ENCODE peak calls at places on chromosomes 16 and 17, in nine cellular contexts. One of them, this sample, is unnamed.

GRCh38 chr16:69323428-69323827 is 7.0 kb downstream of the PDF start:
- DNase-seq in uterus: no peak
- DNase-seq in heart left ventricle: no peak
- DNase-seq in A549: no peak
- DNase-seq in HCT116: no peak
- DNase-seq in tibial nerve: no peak
- DNase-seq in breast epithelium: no peak
- DNase-seq in K562: no peak
- DNase-seq in IMR-90: no peak
- DNase-seq in this sample: peak; percentile 58

GRCh38 chr17:49616086-49616485 is 40.4 kb downstream of the NXPH3 start:
- DNase-seq in K562: peak; percentile 7
- DNase-seq in HCT116: no peak
- DNase-seq in A549: peak; percentile 31
- DNase-seq in tibial nerve: no peak
- DNase-seq in breast epithelium: no peak
- DNase-seq in heart left ventricle: no peak
- DNase-seq in IMR-90: no peak
- DNase-seq in uterus: no peak
- DNase-seq in this sample: no peak

GRCh38 chr16:12228607-12229499 is 252.3 kb downstream of the SNX29 start:
- DNase-seq in A549: peak; percentile 70
- DNase-seq in K562: peak; percentile 71
- DNase-seq in IMR-90: peak; percentile 71
- DNase-seq in heart left ventricle: peak; percentile 49
- DNase-seq in uterus: peak; percentile 28
- DNase-seq in HCT116: peak; percentile 28
- DNase-seq in tibial nerve: no peak
- DNase-seq in breast epithelium: peak; percentile 55
- DNase-seq in this sample: no peak

GRCh38 chr16:20878682-20879147 is 21.4 kb downstream of the DCUN1D3 start:
- DNase-seq in tibial nerve: no peak
- DNase-seq in A549: no peak
- DNase-seq in breast epithelium: no peak
- DNase-seq in uterus: no peak
- DNase-seq in HCT116: no peak
- DNase-seq in heart left ventricle: peak; percentile 49
- DNase-seq in K562: no peak
- DNase-seq in IMR-90: no peak
- DNase-seq in this sample: no peak

GRCh38 chr16:87060026-87060986 is 256.9 kb downstream of the C16orf95 start:
- DNase-seq in heart left ventricle: peak; percentile 56
- DNase-seq in tibial nerve: no peak
- DNase-seq in IMR-90: peak; percentile 73
- DNase-seq in HCT116: no peak
- DNase-seq in K562: peak; percentile 25
- DNase-seq in breast epithelium: no peak
- DNase-seq in uterus: no peak
- DNase-seq in A549: peak; percentile 16
- DNase-seq in this sample: no peak

GRCh38 chr17:68732301-68732749 is 131.2 kb upstream of the FAM20A start:
- DNase-seq in heart left ventricle: no peak
- DNase-seq in IMR-90: no peak
- DNase-seq in A549: no peak
- DNase-seq in breast epithelium: no peak
- DNase-seq in HCT116: no peak
- DNase-seq in tibial nerve: no peak
- DNase-seq in K562: no peak
- DNase-seq in uterus: no peak
- DNase-seq in this sample: no peak

GRCh38 chr16:77689971-77690370 is 32.3 kb upstream of the NUDT7 start:
- DNase-seq in K562: no peak
- DNase-seq in IMR-90: no peak
- DNase-seq in HCT116: no peak
- DNase-seq in tibial nerve: no peak
- DNase-seq in breast epithelium: no peak
- DNase-seq in uterus: no peak
- DNase-seq in heart left ventricle: no peak
- DNase-seq in A549: no peak
- DNase-seq in this sample: no peak

GRCh38 chr17:7969434-7969833 is 33.0 kb upstream of the GUCY2D start:
- DNase-seq in IMR-90: no peak
- DNase-seq in HCT116: no peak
- DNase-seq in breast epithelium: no peak
- DNase-seq in A549: no peak
- DNase-seq in K562: no peak
- DNase-seq in heart left ventricle: no peak
- DNase-seq in uterus: no peak
- DNase-seq in tibial nerve: no peak
- DNase-seq in this sample: no peak

GRCh38 chr16:19169081-19169639 is 1.1 kb downstream of the SYT17 start:
- DNase-seq in IMR-90: no peak
- DNase-seq in uterus: no peak
- DNase-seq in heart left ventricle: no peak
- DNase-seq in K562: no peak
- DNase-seq in tibial nerve: no peak
- DNase-seq in A549: no peak
- DNase-seq in breast epithelium: no peak
- DNase-seq in HCT116: no peak
- DNase-seq in this sample: no peak

GRCh38 chr16:15843635-15844279 is 13.1 kb downstream of the MYH11 start:
- DNase-seq in HCT116: no peak
- DNase-seq in IMR-90: peak; percentile 69
- DNase-seq in tibial nerve: no peak
- DNase-seq in breast epithelium: no peak
- DNase-seq in uterus: no peak
- DNase-seq in K562: no peak
- DNase-seq in heart left ventricle: no peak
- DNase-seq in A549: no peak
- DNase-seq in this sample: peak; percentile 2

GRCh38 chr16:66483689-66484452 is 56.8 kb downstream of the BEAN1 start:
- DNase-seq in breast epithelium: peak; percentile 80
- DNase-seq in uterus: peak; percentile 70
- DNase-seq in heart left ventricle: peak; percentile 80
- DNase-seq in A549: peak; percentile 80
- DNase-seq in tibial nerve: peak; percentile 58
- DNase-seq in IMR-90: peak; percentile 63
- DNase-seq in K562: peak; percentile 81
- DNase-seq in HCT116: peak; percentile 59
- DNase-seq in this sample: peak; percentile 96

GRCh38 chr16:86193528-86194193 is 294.7 kb downstream of the IRF8 start:
- DNase-seq in IMR-90: no peak
- DNase-seq in tibial nerve: no peak
- DNase-seq in A549: no peak
- DNase-seq in K562: no peak
- DNase-seq in heart left ventricle: no peak
- DNase-seq in HCT116: no peak
- DNase-seq in uterus: no peak
- DNase-seq in breast epithelium: no peak
- DNase-seq in this sample: no peak

GRCh38 chr16:89164847-89165684 is 6.5 kb upstream of the CDH15 start:
- DNase-seq in K562: no peak
- DNase-seq in breast epithelium: no peak
- DNase-seq in heart left ventricle: no peak
- DNase-seq in IMR-90: no peak
- DNase-seq in A549: no peak
- DNase-seq in tibial nerve: no peak
- DNase-seq in HCT116: no peak
- DNase-seq in uterus: no peak
- DNase-seq in this sample: no peak

GRCh38 chr17:45668316-45668715 is 115.8 kb upstream of the CRHR1 start:
- DNase-seq in K562: no peak
- DNase-seq in A549: no peak
- DNase-seq in uterus: no peak
- DNase-seq in HCT116: no peak
- DNase-seq in tibial nerve: no peak
- DNase-seq in heart left ventricle: no peak
- DNase-seq in IMR-90: no peak
- DNase-seq in breast epithelium: no peak
- DNase-seq in this sample: no peak

GRCh38 chr17:11780621-11781020 is 182.4 kb downstream of the DNAH9 start:
- DNase-seq in K562: no peak
- DNase-seq in IMR-90: no peak
- DNase-seq in heart left ventricle: no peak
- DNase-seq in tibial nerve: no peak
- DNase-seq in A549: no peak
- DNase-seq in HCT116: no peak
- DNase-seq in uterus: no peak
- DNase-seq in breast epithelium: no peak
- DNase-seq in this sample: no peak
- TF ChIP-seq POLR2A in K562: no peak
- TF ChIP-seq POLR2A in IMR-90: no peak
- TF ChIP-seq POLR2A in heart left ventricle: no peak
- TF ChIP-seq POLR2A in tibial nerve: no peak
- TF ChIP-seq POLR2A in A549: no peak
- TF ChIP-seq POLR2A in HCT116: no peak
- TF ChIP-seq POLR2A in uterus: no peak
- TF ChIP-seq POLR2A in breast epithelium: no peak
- TF ChIP-seq POLR2A in this sample: no peak

DNA sequence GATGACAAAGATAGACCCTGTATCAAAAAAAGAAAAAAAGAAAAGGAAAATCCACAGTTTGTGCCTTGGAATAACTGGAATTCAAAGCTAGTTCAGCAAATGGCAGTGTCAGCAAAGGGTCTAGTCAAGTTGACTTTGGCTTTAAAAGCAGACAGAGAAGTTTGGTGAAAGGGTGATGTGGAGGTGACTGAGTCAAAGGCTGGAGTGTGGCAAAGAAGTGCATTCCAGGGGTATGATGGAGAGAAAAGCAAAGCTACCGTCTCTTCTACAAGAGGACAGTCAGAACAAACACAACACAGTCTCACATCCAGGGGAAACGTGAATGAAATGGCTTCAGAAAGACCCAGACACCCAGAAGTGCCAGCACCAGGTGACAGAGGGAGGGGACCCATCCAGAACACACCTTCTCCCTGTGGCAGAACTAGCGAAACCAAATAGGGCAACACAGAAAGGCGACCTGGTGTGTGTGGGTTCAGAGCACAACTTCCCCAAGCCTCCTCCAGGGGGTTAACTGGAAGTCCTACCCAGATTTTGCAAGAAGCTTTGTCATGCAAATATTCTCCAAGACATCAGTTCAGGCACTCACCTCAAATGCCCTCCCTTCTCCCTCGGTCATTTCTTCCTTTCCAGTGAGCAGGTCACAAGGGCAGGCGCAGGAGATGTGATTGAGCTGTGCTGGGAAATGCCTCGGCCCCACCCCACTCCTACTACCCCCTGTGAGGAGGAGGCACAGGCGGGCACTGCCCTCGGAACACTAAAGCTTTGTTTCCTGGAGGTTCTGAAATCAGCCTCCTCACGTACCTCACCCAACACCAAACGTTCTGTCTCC is 481.9 kb downstream of the SOX9 start:
- DNase-seq in K562: no peak
- DNase-seq in IMR-90: peak; percentile 73
- DNase-seq in A549: peak; percentile 97
- DNase-seq in HCT116: peak; percentile 72
- DNase-seq in uterus: no peak
- DNase-seq in tibial nerve: no peak
- DNase-seq in breast epithelium: no peak
- DNase-seq in heart left ventricle: no peak
- DNase-seq in this sample: no peak
- TF ChIP-seq CTCF in K562: no peak
- TF ChIP-seq CTCF in IMR-90: peak; percentile 24
- TF ChIP-seq CTCF in A549: no peak
- TF ChIP-seq CTCF in HCT116: no peak
- TF ChIP-seq CTCF in uterus: no peak
- TF ChIP-seq CTCF in tibial nerve: no peak
- TF ChIP-seq CTCF in breast epithelium: no peak
- TF ChIP-seq CTCF in heart left ventricle: no peak
- TF ChIP-seq CTCF in this sample: no peak

DNA sequence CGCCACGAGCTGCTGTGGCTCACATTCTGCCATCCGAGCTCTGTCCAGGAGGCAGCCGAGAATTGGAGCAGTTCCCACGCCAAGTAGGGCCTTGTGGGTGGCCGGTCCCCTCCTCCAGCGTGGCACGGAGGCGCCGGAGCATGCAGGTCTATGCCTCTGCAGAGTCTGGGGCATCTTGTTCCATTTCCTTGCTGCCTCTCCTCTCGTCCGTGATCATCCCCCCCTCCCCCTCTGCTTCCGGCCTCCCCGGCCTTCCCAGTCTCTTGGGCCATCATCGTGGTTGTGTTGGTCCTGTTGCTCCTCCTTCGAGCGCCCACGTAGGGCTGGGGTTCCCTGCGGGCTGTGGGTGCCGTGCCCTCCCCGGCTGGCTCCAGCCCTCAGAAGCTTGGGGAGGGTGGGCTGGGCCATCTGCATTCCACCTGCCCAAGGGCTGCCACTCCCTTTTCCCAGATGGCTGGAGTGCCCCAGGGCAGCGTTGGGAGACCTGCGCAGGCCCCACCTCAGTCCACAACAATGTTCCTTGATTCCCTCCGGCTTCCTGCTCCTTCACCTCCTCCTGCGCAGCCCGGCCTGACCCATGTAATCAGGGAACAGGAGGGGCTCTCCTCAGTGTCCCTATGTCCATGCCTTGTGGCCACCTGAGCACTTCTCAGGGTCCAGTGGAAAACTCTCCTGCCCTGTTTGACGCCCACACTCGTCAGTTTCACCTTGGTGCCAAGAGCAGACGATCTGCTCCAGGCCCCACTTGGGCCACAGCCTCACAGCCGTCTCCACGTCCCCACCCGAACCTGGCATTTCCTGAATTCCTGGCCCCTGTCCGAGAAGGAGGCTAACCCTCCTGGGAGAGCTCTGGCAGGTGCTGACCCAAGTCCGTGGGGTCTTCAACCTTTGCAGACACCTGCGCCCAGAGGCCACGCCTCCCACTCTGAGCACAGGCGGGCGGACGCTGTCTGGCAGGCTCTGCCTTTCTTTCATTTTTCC is 37.1 kb downstream of the BAIAP2 start:
- DNase-seq in breast epithelium: no peak
- DNase-seq in K562: no peak
- DNase-seq in tibial nerve: no peak
- DNase-seq in IMR-90: no peak
- DNase-seq in heart left ventricle: no peak
- DNase-seq in A549: no peak
- DNase-seq in HCT116: no peak
- DNase-seq in uterus: no peak
- DNase-seq in this sample: no peak
- H3K27ac ChIP-seq in breast epithelium: peak overlapping the region; percentile 48
- H3K27ac ChIP-seq in K562: no peak overlapping the region
- H3K27ac ChIP-seq in tibial nerve: no peak overlapping the region
- H3K27ac ChIP-seq in IMR-90: no peak overlapping the region
- H3K27ac ChIP-seq in heart left ventricle: no peak overlapping the region
- H3K27ac ChIP-seq in A549: peak overlapping the region; percentile 15
- H3K27ac ChIP-seq in HCT116: peak overlapping the region; percentile 47
- H3K27ac ChIP-seq in uterus: no peak overlapping the region
- H3K27ac ChIP-seq in this sample: no peak overlapping the region

DNA sequence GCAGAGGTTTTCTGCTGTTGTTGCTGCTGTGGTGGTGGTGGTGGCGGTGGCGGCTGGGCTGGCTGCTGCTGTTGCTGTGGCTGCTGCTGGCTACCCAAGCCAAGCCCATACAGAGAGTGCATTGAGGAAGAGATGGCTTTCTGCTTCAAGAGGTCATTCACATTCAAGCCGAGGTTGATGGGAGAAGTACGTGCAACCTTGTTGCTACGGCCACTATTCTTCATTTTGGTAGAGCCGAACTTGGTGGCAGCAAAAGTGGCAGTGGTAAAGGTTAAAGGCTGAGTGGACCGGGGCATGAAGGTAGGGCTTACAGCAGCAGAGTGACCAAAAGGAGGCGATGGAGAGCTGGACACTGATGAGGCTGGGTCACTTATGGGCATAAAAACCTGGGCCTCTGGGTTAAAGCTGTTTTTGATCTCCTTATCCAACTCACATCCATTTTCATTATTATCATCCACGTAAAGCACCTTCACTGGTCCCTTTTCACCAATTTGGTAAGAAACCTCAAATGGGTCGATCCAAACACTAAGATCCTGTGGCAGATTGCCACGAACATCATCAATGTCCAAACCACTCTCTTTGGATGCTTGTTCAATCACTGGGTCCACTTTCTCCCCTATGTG is 2.8 kb downstream of the TOB1 start:
- DNase-seq in IMR-90: no peak
- DNase-seq in tibial nerve: no peak
- DNase-seq in uterus: no peak
- DNase-seq in HCT116: peak; percentile 36
- DNase-seq in A549: peak; percentile 81
- DNase-seq in K562: peak; percentile 63
- DNase-seq in heart left ventricle: no peak
- DNase-seq in breast epithelium: no peak
- DNase-seq in this sample: no peak
- TF ChIP-seq POLR2A in IMR-90: no peak
- TF ChIP-seq POLR2A in tibial nerve: no peak
- TF ChIP-seq POLR2A in uterus: no peak
- TF ChIP-seq POLR2A in HCT116: no peak
- TF ChIP-seq POLR2A in A549: no peak
- TF ChIP-seq POLR2A in K562: no peak
- TF ChIP-seq POLR2A in heart left ventricle: no peak
- TF ChIP-seq POLR2A in breast epithelium: no peak
- TF ChIP-seq POLR2A in this sample: no peak